ENCODE peak calls at places on chromosomes 3 and 15, in four cellular contexts. C is esophagus muscularis mucosa, M is right lobe of liver, O is upper lobe of left lung. D is an unnamed sample.

GRCh38 chr3:171393032-171393744 is 67.0 kb downstream of the TNIK start:
- DNase-seq in C (no peak), M (no peak), O (no peak), D (no peak)

GRCh38 chr3:51982352-51982837 is 940 bp upstream of the ACY1 start:
- DNase-seq in O (peak; percentile 50), M (peak; percentile 89), C (no peak), D (peak; percentile 86)

GRCh38 chr3:156792945-156793344 is 33.2 kb upstream of the LEKR1 start:
- DNase-seq in M (no peak), C (no peak), O (no peak), D (no peak)

GRCh38 chr3:175336406-175337133 is 477.4 kb downstream of the NAALADL2 start:
- DNase-seq in M (no peak), C (no peak), O (no peak), D (no peak)

GRCh38 chr3:140298569-140299070 is 363.6 kb downstream of the CLSTN2 start:
- DNase-seq in O (no peak), C (no peak), M (no peak), D (no peak)

GRCh38 chr3:156050918-156051317 is 69.5 kb upstream of the KCNAB1 start:
- DNase-seq in O (no peak), C (no peak), M (no peak), D (no peak)

GRCh38 chr3:168047190-168047795 is 48.4 kb downstream of the GOLIM4 start:
- DNase-seq in M (no peak), C (no peak), O (no peak), D (no peak)

GRCh38 chr3:70832811-70833509 is 520.5 kb upstream of the MDFIC2 start:
- DNase-seq in C (no peak), O (no peak), M (no peak), D (no peak)

GRCh38 chr15:60563066-60563465 is 84.1 kb upstream of the ICE2 start:
- DNase-seq in M (no peak), O (no peak), C (no peak), D (no peak)

GRCh38 chr3:21722768-21723167 is 28.2 kb downstream of the ZNF385D start:
- DNase-seq in O (no peak), C (no peak), M (no peak), D (no peak)

GRCh38 chr3:196914866-196915265 is 27.5 kb downstream of the NCBP2 start:
- DNase-seq in C (no peak), O (no peak), M (no peak), D (no peak)

GRCh38 chr15:58738051-58738707 is 11.3 kb downstream of the ADAM10 start:
- DNase-seq in C (no peak), O (no peak), M (no peak), D (no peak)

GRCh38 chr3:186997061-186998054 is 67.0 kb downstream of the ST6GAL1 start:
- DNase-seq in C (no peak), O (no peak), M (no peak), D (no peak)

GRCh38 chr15:89766357-89767311 is 9.5 kb upstream of the MESP2 start:
- DNase-seq in C (no peak), M (no peak), O (no peak), D (no peak)
- TF ChIP-seq POLR2A in C (no peak), M (no peak), O (no peak), D (no peak)

DNA sequence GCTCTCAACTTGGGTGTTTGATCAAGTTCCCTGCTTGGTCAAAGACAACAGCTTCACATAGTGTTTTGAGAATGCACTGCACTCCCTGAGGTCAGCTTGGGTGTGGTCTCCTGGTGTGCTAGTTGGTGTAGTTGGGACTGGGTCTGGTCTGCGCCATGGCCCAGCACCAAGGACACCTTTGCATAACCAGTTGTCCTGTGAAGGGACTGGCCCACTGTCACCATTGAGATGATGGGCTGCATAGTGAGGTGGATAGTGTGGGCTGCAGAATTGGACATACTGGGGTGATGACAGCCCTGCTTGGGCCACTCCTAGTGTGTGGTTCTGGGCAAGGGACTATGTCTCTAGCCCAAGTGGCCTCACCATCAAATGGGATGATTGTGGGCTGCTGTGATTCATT is 9.5 kb downstream of the RPSA start:
- DNase-seq in M (no peak), C (no peak), O (no peak), D (no peak)
- TF ChIP-seq POLR2A in M (no peak), C (no peak), O (no peak), D (no peak)

GRCh38 chr3:165903885-165904284 is 66.7 kb upstream of the BCHE start:
- DNase-seq in M (no peak), O (no peak), C (no peak), D (no peak)
- TF ChIP-seq POLR2A in M (no peak), O (no peak), C (no peak), D (no peak)

DNA sequence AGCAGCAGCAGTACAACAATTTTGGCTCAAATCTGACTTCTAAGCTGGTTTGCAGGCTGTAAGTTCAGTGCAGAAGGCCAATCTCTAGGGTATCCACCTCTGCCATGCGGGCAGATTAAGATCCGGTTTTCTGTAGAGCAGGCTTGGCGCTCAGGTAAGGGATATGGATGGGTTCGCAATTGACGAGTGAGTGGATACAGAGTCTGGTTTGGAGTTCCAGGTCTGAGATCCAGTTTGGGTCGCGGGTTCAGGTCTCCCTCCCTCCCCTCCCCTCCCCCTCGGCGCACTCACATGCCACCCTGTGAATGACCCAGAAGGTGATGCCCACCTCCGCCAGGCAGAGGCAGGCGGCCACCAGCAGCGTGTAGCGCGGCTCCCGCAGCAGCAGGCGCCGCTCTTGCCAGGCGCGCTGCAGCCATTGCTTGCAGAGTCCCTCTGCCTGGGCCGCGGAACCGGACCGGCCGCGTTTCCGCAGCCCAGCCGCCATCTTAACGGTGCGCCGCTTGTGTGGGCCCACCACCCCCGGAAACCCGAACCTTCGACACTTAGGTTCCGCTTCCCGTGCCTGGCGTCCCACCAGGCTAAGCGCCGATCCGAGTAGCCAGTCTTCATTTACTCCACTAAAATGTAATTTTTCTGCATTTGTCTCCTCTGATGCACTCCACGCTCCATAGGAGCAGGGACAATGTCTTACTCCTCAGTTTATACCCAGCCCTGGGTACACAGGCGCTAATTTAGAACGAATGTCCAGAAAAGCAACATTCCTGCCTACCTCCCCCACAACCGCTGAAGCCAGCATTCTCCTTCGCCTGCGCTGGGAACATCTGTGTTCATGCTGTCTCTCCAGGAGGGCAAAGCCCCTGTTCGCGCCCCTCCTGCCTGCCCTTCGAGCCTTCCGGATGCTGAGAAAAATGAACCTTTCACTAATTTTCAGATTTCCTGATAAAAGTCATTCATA is at the start of gene ALG3:
- DNase-seq in M (peak; percentile 85), C (no peak), O (peak; percentile 80), D (peak; percentile 66)
- TF ChIP-seq POLR2A in M (peak; percentile 85), C (peak; percentile 5), O (no peak), D (no peak)

DNA sequence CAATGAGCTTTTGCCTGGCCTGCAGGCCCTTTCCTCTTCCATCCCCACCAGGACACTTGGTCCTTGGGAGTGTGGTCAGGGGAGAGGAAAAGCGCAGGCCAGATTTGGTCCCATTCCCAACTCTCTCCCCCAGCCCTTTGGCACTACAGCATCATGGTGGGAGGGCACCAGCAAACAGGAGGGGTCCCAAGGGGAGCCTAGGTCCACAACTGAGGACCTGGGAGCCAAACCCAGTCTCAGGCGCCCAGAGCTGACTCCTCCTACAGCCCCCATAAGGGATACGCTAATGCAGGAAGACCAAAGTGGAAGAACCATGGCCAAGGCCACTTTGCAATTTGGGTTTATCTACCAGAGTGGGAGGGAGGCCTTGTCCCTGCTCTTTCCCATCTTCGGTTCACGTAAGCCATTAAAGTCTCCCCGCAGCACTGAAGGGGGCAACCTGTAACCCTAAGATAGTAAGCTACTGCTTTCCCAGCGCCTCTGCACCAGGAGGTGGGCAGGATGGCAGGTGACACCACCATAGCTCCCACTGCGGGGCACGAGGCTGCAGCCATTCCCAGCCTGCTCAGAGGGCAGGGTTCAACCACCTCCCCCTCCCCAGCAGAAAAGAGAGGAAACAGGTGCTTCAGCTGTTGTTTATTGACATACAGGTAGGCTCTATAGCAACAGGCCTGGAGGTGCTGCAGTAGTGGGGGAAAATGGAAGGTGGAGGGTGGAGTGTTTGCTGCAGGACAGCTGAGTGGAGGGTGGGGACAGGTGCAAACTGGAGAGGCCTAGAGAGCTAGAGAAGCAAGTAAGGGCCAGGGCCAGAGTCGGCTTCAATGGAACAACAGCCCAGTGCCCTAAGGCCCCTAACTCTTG is 1.1 kb upstream of the GRAMD2A start:
- DNase-seq in M (no peak), O (peak; percentile 77), C (no peak), D (no peak)
- TF ChIP-seq POLR2A in M (no peak), O (no peak), C (no peak), D (no peak)